ENCODE peak calls at places on chromosomes 12 and 14, in eight cellular contexts. E is HCT116, Y is uterus, D is Peyer's patch, R is breast epithelium, Q is K562, H is PC-3, T is upper lobe of right lung. C is an unnamed sample. For H3K36me3 and H3K27me3, the result is how much of the 10 kb centered on the place peaks cover.

GRCh38 chr12:47604474-47604873 is 101.4 kb downstream of the RPAP3 start:
- DNase-seq in D (no peak), T (no peak), E (no peak), R (no peak), H (peak), Q (no peak), Y (no peak), C (no peak)

GRCh38 chr14:95489163-95489887 is 27.1 kb downstream of the SYNE3 start:
- DNase-seq in R (no peak), E (no peak), T (no peak), Q (no peak), H (no peak), Y (no peak), D (no peak), C (no peak)

GRCh38 chr12:67937822-67938221 is 51.4 kb upstream of the IFNG-AS1 start:
- DNase-seq in D (no peak), T (no peak), Q (no peak), Y (no peak), H (no peak), E (no peak), R (no peak), C (no peak)

GRCh38 chr12:108266131-108266530 is 73.0 kb downstream of the CMKLR1 start:
- DNase-seq in R (no peak), Q (no peak), Y (no peak), H (no peak), E (no peak), D (no peak), T (no peak), C (no peak)

GRCh38 chr12:96063046-96063445 is 27.7 kb upstream of the LTA4H start:
- DNase-seq in T (no peak), Q (no peak), E (no peak), Y (no peak), H (peak), R (no peak), D (no peak), C (no peak)

GRCh38 chr14:89284368-89285058 is 132.5 kb downstream of the FOXN3 start:
- DNase-seq in E (no peak), Q (no peak), Y (no peak), D (no peak), R (no peak), T (no peak), H (no peak), C (no peak)

GRCh38 chr12:22526836-22527235 is 17.5 kb downstream of the C2CD5 start:
- DNase-seq in D (no peak), T (no peak), H (no peak), R (no peak), E (no peak), Y (no peak), Q (no peak), C (no peak)

GRCh38 chr12:10354502-10354901 is 35.3 kb downstream of the KLRK1 start:
- DNase-seq in H (peak), T (no peak), R (no peak), E (no peak), Y (no peak), Q (no peak), D (no peak), C (no peak)

GRCh38 chr12:64890873-64891468 is 66.5 kb downstream of the TBC1D30 start:
- DNase-seq in D (no peak), T (no peak), Q (peak), E (peak), H (peak), Y (no peak), R (no peak), C (no peak)

GRCh38 chr12:116601524-116601923 is 42.3 kb downstream of the MAP1LC3B2 start:
- DNase-seq in E (no peak), Y (no peak), T (no peak), Q (peak), H (peak), R (no peak), D (no peak), C (no peak)

GRCh38 chr14:59632381-59632780 is 55.8 kb upstream of the CCDC175 start:
- DNase-seq in Q (peak), E (peak), H (peak), R (no peak), T (no peak), Y (no peak), D (no peak), C (peak)

GRCh38 chr12:89544730-89545184 is 18.9 kb upstream of the POC1B start:
- DNase-seq in Y (peak), H (no peak), T (peak), Q (no peak), E (no peak), D (no peak), R (peak), C (peak)

GRCh38 chr12:43930032-43930431 is 94.2 kb downstream of the TMEM117 start:
- DNase-seq in Q (no peak), R (no peak), D (no peak), H (no peak), E (no peak), Y (no peak), T (no peak), C (no peak)

GRCh38 chr12:102702447-102703114 is 214.5 kb downstream of the PAH start:
- DNase-seq in Q (peak), Y (peak), H (peak), T (no peak), E (peak), R (no peak), D (peak), C (peak)

DNA sequence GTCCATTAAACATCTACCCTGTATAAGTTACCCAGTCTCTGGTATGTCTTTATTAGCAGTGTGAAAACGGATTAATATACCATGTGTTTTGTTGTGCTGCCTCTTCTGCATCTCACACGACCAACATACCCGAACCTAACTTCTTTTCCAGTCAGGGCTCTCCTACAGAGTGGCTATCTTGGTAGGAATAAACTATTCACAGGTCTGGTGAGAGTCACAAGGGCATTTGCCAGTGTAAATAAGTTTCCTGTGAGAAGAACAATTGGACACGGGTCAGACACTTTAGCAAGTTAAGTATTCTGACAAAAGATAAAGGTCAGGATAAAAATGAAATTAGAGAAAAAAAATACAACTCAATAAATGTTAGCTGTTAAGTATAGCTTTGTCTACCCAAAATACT is 60.9 kb downstream of the MYF5 start:
- DNase-seq in R (no peak), T (no peak), Q (no peak), D (no peak), E (no peak), Y (no peak), H (no peak), C (no peak)
- H3K36me3 ChIP-seq in R (under half), T (under half), Q (under half), D (under half), E (under half), Y (under half), H (under half), C (under half)

DNA sequence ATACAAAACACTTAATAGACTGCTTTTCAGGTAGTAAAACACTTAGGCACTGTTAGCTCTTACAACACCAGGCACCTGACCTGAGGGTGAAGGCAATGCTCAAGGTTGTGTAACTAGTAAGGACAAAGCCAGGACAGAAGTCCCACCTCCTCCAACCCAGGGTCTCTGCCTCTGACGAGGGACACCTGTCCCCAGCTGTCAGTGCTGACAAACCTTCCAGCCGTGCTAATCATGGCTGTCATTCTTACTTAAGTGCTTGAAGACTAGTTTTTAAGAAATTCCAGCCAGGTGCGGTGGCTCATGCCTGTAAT is 62.5 kb upstream of the MAX start:
- DNase-seq in D (no peak), E (no peak), T (no peak), R (no peak), H (no peak), Q (no peak), Y (no peak), C (peak)
- H3K27me3 ChIP-seq in D (under half), E (under half), T (under half), R (under half), H (under half), Q (under half), Y (under half), C (under half)

GRCh38 chr14:102774391-102775153 is 2.7 kb upstream of the TRAF3 start:
- DNase-seq in T (no peak), H (peak), E (no peak), D (peak), R (no peak), Y (peak), Q (peak), C (peak)
- TF ChIP-seq CTCF in T (peak), H (peak), E (peak), D (peak), R (peak), Y (peak), Q (peak), C (peak)

GRCh38 chr12:55760663-55761062 is 17.7 kb downstream of the GDF11 start:
- DNase-seq in E (no peak), H (no peak), Y (no peak), Q (no peak), T (no peak), D (no peak), R (no peak), C (no peak)
- H3K36me3 ChIP-seq in E (under half), H (under half), Y (under half), Q (half or more), T (half or more), D (half or more), R (under half), C (half or more)

GRCh38 chr12:132364348-132364902 is 35.0 kb upstream of the GALNT9 start:
- DNase-seq in R (no peak), T (peak), H (no peak), D (no peak), Y (no peak), Q (no peak), E (no peak), C (no peak)

GRCh38 chr12:132367401-132367851 is 38.0 kb upstream of the GALNT9 start:
- DNase-seq in T (peak), Q (no peak), D (no peak), R (peak), Y (no peak), E (no peak), H (no peak), C (no peak)

GRCh38 chr12:132366341-132366861 is 37.0 kb upstream of the GALNT9 start:
- DNase-seq in Q (no peak), T (peak), R (peak), Y (no peak), D (no peak), H (no peak), E (no peak), C (peak)

GRCh38 chr12:132365226-132365625 is 35.8 kb upstream of the GALNT9 start:
- DNase-seq in E (no peak), H (no peak), Y (no peak), D (no peak), T (no peak), R (no peak), Q (no peak), C (no peak)

GRCh38 chr12:132367852-132368251 is 38.5 kb upstream of the GALNT9 start:
- DNase-seq in H (no peak), Q (no peak), Y (no peak), D (no peak), T (peak), E (no peak), R (peak), C (no peak)
- H3K27me3 ChIP-seq in H (half or more), Q (half or more), Y (under half), D (under half), T (under half), E (under half), R (half or more), C (under half)

DNA sequence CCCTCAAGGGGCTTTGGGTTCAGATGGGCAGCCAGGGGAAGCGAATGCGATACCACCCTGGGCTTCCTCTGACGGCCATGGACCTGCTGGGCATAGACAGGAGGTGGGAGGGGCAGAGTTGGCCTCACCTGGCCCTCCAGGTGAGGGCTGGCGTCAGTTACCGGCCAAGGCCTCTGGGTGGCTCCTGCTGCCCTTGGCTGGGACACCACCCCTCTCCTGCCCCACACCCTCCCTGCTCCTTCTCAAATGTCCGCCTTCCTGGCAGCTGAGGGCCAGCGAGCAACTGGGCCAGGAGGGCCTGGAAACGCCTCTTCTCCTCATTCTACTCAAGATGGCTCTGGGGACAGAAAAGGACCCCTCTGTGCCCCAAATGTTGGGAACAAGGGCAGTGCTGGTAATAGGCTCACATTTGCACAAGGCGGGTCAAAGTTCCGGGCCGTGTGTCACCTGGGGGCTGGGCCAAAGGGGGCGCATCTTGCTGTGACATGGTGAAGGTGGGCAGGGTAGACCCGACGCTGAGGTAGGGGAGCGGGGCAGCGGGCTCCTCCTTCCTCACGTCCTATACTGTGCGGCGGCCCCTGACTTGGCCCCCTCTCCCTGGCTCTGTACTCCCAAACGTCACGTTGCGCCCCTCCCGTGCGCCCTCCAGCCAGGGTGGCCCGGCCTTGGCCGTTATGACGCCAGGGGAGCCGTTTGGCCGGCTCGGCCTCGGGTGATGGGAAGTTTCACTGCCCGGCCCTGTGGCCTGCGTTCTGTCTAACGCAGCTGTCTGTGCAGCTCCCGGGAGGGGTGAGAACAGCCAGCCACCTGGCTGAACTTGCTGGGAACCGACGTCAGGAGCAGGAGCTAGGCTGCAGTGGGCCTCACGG is 18.1 kb upstream of the DLK1 start:
- DNase-seq in Q (no peak), E (peak), D (no peak), H (peak), R (no peak), Y (peak), T (peak), C (peak)
- TF ChIP-seq CTCF in Q (no peak), E (peak), D (no peak), H (peak), R (no peak), Y (no peak), T (peak), C (peak)

GRCh38 chr12:6507102-6507998 is 13.4 kb downstream of the NCAPD2 start:
- DNase-seq in D (no peak), H (no peak), E (no peak), Q (no peak), T (no peak), Y (no peak), R (no peak), C (no peak)

GRCh38 chr12:6508087-6508486 is 14.2 kb downstream of the NCAPD2 start:
- DNase-seq in T (no peak), E (no peak), Q (no peak), R (no peak), D (no peak), H (no peak), Y (no peak), C (no peak)
- H3K36me3 ChIP-seq in T (under half), E (half or more), Q (half or more), R (under half), D (under half), H (under half), Y (under half), C (half or more)

GRCh38 chr12:5505751-5506150 is 73.8 kb downstream of the NTF3 start:
- DNase-seq in E (no peak), R (no peak), T (no peak), Q (no peak), Y (no peak), H (no peak), D (peak), C (no peak)

GRCh38 chr12:5506295-5506694 is 74.4 kb downstream of the NTF3 start:
- DNase-seq in H (no peak), Q (no peak), T (no peak), D (no peak), R (no peak), E (no peak), Y (no peak), C (no peak)

GRCh38 chr12:5503774-5504173 is 71.9 kb downstream of the NTF3 start:
- DNase-seq in R (peak), Q (no peak), E (no peak), H (no peak), D (no peak), T (no peak), Y (no peak), C (no peak)

GRCh38 chr12:5506821-5507231 is 74.9 kb downstream of the NTF3 start:
- DNase-seq in D (peak), E (no peak), H (no peak), Q (no peak), Y (no peak), T (no peak), R (no peak), C (no peak)

GRCh38 chr12:5505116-5505515 is 73.2 kb downstream of the NTF3 start:
- DNase-seq in E (no peak), D (no peak), Q (no peak), R (no peak), T (no peak), H (no peak), Y (no peak), C (no peak)
- H3K27me3 ChIP-seq in E (under half), D (under half), Q (under half), R (under half), T (under half), H (under half), Y (under half), C (under half)

GRCh38 chr12:226401-226800 is 12.4 kb upstream of the SLC6A12 start:
- DNase-seq in E (no peak), Y (no peak), Q (peak), R (peak), D (no peak), T (peak), H (no peak), C (no peak)
- TF ChIP-seq CTCF in E (no peak), Y (no peak), Q (peak), R (no peak), D (no peak), T (no peak), H (no peak), C (no peak)

C was measured in WERI-Rb-1.